ENCODE peak calls at places on chromosomes 13 and 19, in eight cellular contexts. Y is mesothelial cell of epicardium, C is HepG2, J is HFF-Myc, W is AG10803, U is upper lobe of left lung, I is endothelial cell, Z is lower lobe of right lung. O is an unnamed sample.

GRCh38 chr19:30719991-30720329 is 347.8 kb downstream of the ZNF536 start:
- DNase-seq in Z (no peak), C (no peak), W (peak), Y (no peak), J (no peak), U (no peak), I (no peak), O (no peak)

GRCh38 chr19:4582980-4583842 is 23.7 kb upstream of the SEMA6B start:
- DNase-seq in Z (no peak), I (no peak), W (no peak), C (peak), J (no peak), U (no peak), Y (no peak), O (no peak)

GRCh38 chr19:17172624-17173345 is 42.4 kb upstream of the USE1 start:
- DNase-seq in C (no peak), J (no peak), Y (no peak), Z (no peak), W (no peak), I (no peak), U (no peak), O (no peak)

GRCh38 chr19:2815923-2816322 is 3.7 kb upstream of the ZNF554 start:
- DNase-seq in J (no peak), U (no peak), C (no peak), I (no peak), Y (no peak), Z (peak), W (no peak), O (no peak)

GRCh38 chr13:92460479-92460878 is 766.1 kb upstream of the GPC6 start:
- DNase-seq in U (no peak), Z (no peak), W (no peak), Y (no peak), I (no peak), J (no peak), C (no peak), O (no peak)

GRCh38 chr13:95623141-95623540 is 21.4 kb downstream of the DZIP1 start:
- DNase-seq in I (no peak), C (no peak), Z (no peak), Y (no peak), J (no peak), U (no peak), W (no peak), O (no peak)

GRCh38 chr19:8336072-8336569 is 6.9 kb downstream of the KANK3 start:
- DNase-seq in J (no peak), I (no peak), W (no peak), U (peak), Y (no peak), Z (no peak), C (no peak), O (no peak)

GRCh38 chr13:25170554-25171107 is 1.5 kb downstream of the AMER2 start:
- DNase-seq in J (no peak), W (no peak), Y (peak), I (peak), U (no peak), C (no peak), Z (no peak), O (no peak)

GRCh38 chr19:14090509-14091085 is at the start of gene SAMD1:
- DNase-seq in U (peak), C (peak), Z (peak), J (no peak), Y (peak), W (peak), I (peak), O (peak)

GRCh38 chr19:11416346-11417052 is 2.6 kb downstream of the RGL3 start:
- DNase-seq in C (no peak), U (no peak), J (no peak), Z (no peak), Y (no peak), W (no peak), I (no peak), O (no peak)

GRCh38 chr13:100235311-100235901 is 146.5 kb downstream of the PCCA start:
- DNase-seq in J (peak), C (peak), U (no peak), I (peak), Y (no peak), W (peak), Z (no peak), O (no peak)

GRCh38 chr13:51628059-51628852 is 44.0 kb downstream of the WDFY2 start:
- DNase-seq in C (no peak), Z (no peak), I (no peak), W (peak), J (no peak), U (no peak), Y (no peak), O (no peak)

GRCh38 chr19:55345818-55346724 is 6.4 kb downstream of the KMT5C start:
- DNase-seq in Z (peak), Y (no peak), C (no peak), I (no peak), U (no peak), J (no peak), W (no peak), O (no peak)

GRCh38 chr13:74217816-74218215 is 83.6 kb upstream of the KLF12 start:
- DNase-seq in U (no peak), W (peak), C (no peak), Y (no peak), Z (no peak), I (no peak), J (no peak), O (no peak)

GRCh38 chr19:35213678-35214632 is 14.6 kb downstream of the FAM187B start:
- DNase-seq in U (peak), Z (peak), Y (peak), W (peak), C (no peak), I (no peak), J (peak), O (no peak)

GRCh38 chr19:51294211-51294976 is 17.1 kb upstream of the IGLON5 start:
- DNase-seq in W (no peak), C (no peak), Y (no peak), Z (no peak), I (no peak), U (no peak), J (no peak), O (no peak)

GRCh38 chr19:3146677-3147100 is 10.9 kb downstream of the GNA15 start:
- DNase-seq in Y (peak), W (no peak), J (no peak), C (peak), Z (peak), I (peak), U (peak), O (no peak)

GRCh38 chr19:8305798-8306197 is 2.4 kb downstream of the CD320 start:
- DNase-seq in Y (peak), J (no peak), I (no peak), C (no peak), W (no peak), U (peak), Z (peak), O (peak)

GRCh38 chr19:13089139-13089856 is 13.4 kb downstream of the LYL1 start:
- DNase-seq in U (no peak), W (no peak), Y (no peak), Z (no peak), I (no peak), C (peak), J (no peak), O (no peak)

GRCh38 chr13:94249512-94249911 is 230.0 kb downstream of the DCT start:
- DNase-seq in U (no peak), I (no peak), J (peak), C (peak), Y (no peak), Z (no peak), W (peak), O (no peak)

GRCh38 chr13:107376393-107377085 is 808.6 kb upstream of the ARGLU1 start:
- DNase-seq in C (no peak), J (no peak), I (no peak), Z (no peak), U (no peak), Y (no peak), W (no peak), O (no peak)

GRCh38 chr19:55654323-55654832 is 457 bp upstream of the U2AF2 start:
- DNase-seq in I (peak), U (peak), Z (peak), J (peak), C (peak), Y (peak), W (peak), O (peak)

GRCh38 chr13:49219647-49220034 is 497 bp upstream of the MLNR start:
- DNase-seq in Y (no peak), Z (no peak), J (no peak), C (peak), I (no peak), U (no peak), W (no peak), O (no peak)

GRCh38 chr13:22178878-22179277 is 508.0 kb downstream of the FGF9 start:
- DNase-seq in C (no peak), J (no peak), U (no peak), Y (no peak), W (no peak), I (no peak), Z (no peak), O (no peak)

GRCh38 chr13:93151277-93151676 is 75.3 kb upstream of the GPC6 start:
- DNase-seq in C (no peak), U (no peak), W (peak), I (no peak), Y (no peak), Z (no peak), J (no peak), O (no peak)

GRCh38 chr13:50080856-50081105 is 65.5 kb downstream of the KCNRG start:
- DNase-seq in U (no peak), C (no peak), Z (no peak), W (no peak), I (no peak), Y (no peak), J (no peak), O (no peak)

GRCh38 chr19:7476941-7477494 is 11.8 kb downstream of the PEX11G start:
- DNase-seq in C (no peak), I (no peak), U (no peak), W (no peak), Z (no peak), Y (no peak), J (no peak), O (no peak)

GRCh38 chr13:30932481-30933333 is at the start of gene TEX26:
- DNase-seq in C (no peak), Y (peak), W (no peak), J (no peak), U (no peak), Z (no peak), I (peak), O (no peak)
- TF ChIP-seq CTCF in C (no peak), Y (no peak), W (no peak), J (no peak), U (no peak), Z (no peak), I (no peak), O (peak)

GRCh38 chr19:18764591-18765051 is 26.5 kb downstream of the COMP start:
- DNase-seq in U (no peak), Y (no peak), J (no peak), I (no peak), W (peak), C (no peak), Z (no peak), O (no peak)
- TF ChIP-seq CTCF in U (no peak), Y (no peak), J (no peak), I (no peak), W (no peak), C (no peak), Z (no peak), O (no peak)

GRCh38 chr13:45700971-45701900 is 884 bp upstream of the CBY2 start:
- DNase-seq in I (no peak), U (no peak), Z (no peak), Y (no peak), J (no peak), W (no peak), C (no peak), O (no peak)
- TF ChIP-seq CTCF in I (peak), U (no peak), Z (no peak), Y (no peak), J (no peak), W (no peak), C (no peak), O (peak)

GRCh38 chr19:45927565-45928261 is 13.1 kb upstream of the NANOS2 start:
- DNase-seq in Z (peak), J (peak), U (peak), I (peak), W (peak), Y (peak), C (peak), O (peak)

GRCh38 chr19:45929247-45929646 is 14.7 kb upstream of the NANOS2 start:
- DNase-seq in U (no peak), W (no peak), I (no peak), J (no peak), Y (no peak), Z (no peak), C (no peak), O (no peak)

GRCh38 chr19:45933759-45934158 is 19.2 kb upstream of the NANOS2 start:
- DNase-seq in W (no peak), I (no peak), Y (no peak), J (no peak), C (no peak), U (no peak), Z (no peak), O (no peak)

GRCh38 chr19:45934551-45935230 is 20.1 kb upstream of the NANOS2 start:
- DNase-seq in Z (no peak), C (no peak), J (no peak), U (no peak), I (no peak), Y (no peak), W (no peak), O (no peak)

GRCh38 chr19:45931055-45931454 is 16.5 kb upstream of the NANOS2 start:
- DNase-seq in W (no peak), C (no peak), Y (no peak), I (no peak), Z (no peak), U (no peak), J (no peak), O (no peak)
- TF ChIP-seq CTCF in W (no peak), C (no peak), Y (no peak), I (no peak), Z (no peak), U (no peak), J (no peak), O (no peak)